ENCODE peak calls at places on chromosomes 2 and 18, in eight cellular contexts. M, E, K, W, A, I, Y and O are unnamed samples.

GRCh38 chr18:8519102-8519501 is 90.1 kb upstream of the RAB12 start:
- DNase-seq in M (no peak), I (no peak), E (no peak), A (no peak), Y (no peak), W (no peak), K (no peak), O (no peak)

GRCh38 chr2:47653909-47654789 is 128.8 kb upstream of the MSH6 start:
- DNase-seq in K (no peak), Y (no peak), I (no peak), M (peak; percentile 36), W (peak; percentile 62), E (no peak), A (no peak), O (no peak)

GRCh38 chr18:78925557-78926242 is 53.9 kb upstream of the SALL3 start:
- DNase-seq in W (no peak), K (no peak), M (no peak), E (no peak), Y (no peak), I (no peak), A (no peak), O (no peak)

GRCh38 chr18:24180048-24180447 is 41.2 kb downstream of the CABYR start:
- DNase-seq in M (no peak), Y (no peak), E (no peak), I (no peak), W (no peak), K (no peak), A (no peak), O (no peak)

GRCh38 chr18:58863539-58864145 is 1.0 kb upstream of the ZNF532 start:
- DNase-seq in W (peak; percentile 44), Y (peak; percentile 72), E (no peak), A (no peak), I (peak; percentile 13), M (peak; percentile 29), K (peak; percentile 52), O (peak; percentile 60)

GRCh38 chr2:96665083-96665569 is 22.6 kb downstream of the FER1L5 start:
- DNase-seq in E (peak; percentile 92), Y (peak; percentile 96), I (peak; percentile 77), K (peak; percentile 51), M (peak; percentile 35), A (no peak), W (peak; percentile 100), O (no peak)

GRCh38 chr2:144445196-144445595 is 74.7 kb downstream of the ZEB2 start:
- DNase-seq in I (no peak), E (no peak), Y (no peak), A (no peak), K (no peak), M (no peak), W (no peak), O (no peak)

GRCh38 chr18:9022397-9023170 is 79.9 kb upstream of the NDUFV2 start:
- DNase-seq in Y (no peak), K (no peak), A (no peak), W (peak; percentile 40), E (peak; percentile 45), M (no peak), I (no peak), O (no peak)

GRCh38 chr2:217611056-217611455 is 391.7 kb downstream of the TNS1 start:
- DNase-seq in Y (no peak), E (no peak), A (no peak), K (no peak), W (no peak), I (no peak), M (no peak), O (no peak)

GRCh38 chr2:197122821-197123220 is 187.8 kb downstream of the ANKRD44 start:
- DNase-seq in A (no peak), Y (no peak), I (no peak), M (no peak), K (no peak), E (no peak), W (no peak), O (no peak)

DNA sequence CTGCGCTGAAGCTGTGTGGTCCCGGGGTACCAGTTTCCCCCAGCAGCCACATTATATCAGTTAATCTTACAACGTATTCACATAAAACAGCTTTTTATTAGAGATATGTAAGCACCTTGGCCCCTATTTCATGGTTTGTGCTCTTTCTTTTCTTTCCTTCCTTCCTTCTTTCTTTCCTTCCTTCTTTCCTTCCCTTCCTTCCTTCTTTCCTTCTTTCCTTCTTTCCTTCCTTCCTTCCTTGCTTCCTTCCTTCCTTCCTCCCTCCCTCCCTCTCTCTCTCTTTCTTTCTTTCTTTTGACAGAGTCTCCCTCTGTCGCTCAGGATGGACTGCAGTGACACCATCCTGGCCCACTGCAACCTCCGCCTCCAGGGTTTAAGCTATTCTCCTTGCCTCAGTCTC is 3.7 kb upstream of the METAP1D start:
- DNase-seq in Y (no peak), E (no peak), I (no peak), W (no peak), A (no peak), M (no peak), K (no peak), O (no peak)
- H3K4me3 ChIP-seq in Y (peak overlapping the region; percentile 4), E (no peak overlapping the region), I (no peak overlapping the region), W (no peak overlapping the region), A (no peak overlapping the region), M (no peak overlapping the region), K (no peak overlapping the region), O (no peak overlapping the region)

DNA sequence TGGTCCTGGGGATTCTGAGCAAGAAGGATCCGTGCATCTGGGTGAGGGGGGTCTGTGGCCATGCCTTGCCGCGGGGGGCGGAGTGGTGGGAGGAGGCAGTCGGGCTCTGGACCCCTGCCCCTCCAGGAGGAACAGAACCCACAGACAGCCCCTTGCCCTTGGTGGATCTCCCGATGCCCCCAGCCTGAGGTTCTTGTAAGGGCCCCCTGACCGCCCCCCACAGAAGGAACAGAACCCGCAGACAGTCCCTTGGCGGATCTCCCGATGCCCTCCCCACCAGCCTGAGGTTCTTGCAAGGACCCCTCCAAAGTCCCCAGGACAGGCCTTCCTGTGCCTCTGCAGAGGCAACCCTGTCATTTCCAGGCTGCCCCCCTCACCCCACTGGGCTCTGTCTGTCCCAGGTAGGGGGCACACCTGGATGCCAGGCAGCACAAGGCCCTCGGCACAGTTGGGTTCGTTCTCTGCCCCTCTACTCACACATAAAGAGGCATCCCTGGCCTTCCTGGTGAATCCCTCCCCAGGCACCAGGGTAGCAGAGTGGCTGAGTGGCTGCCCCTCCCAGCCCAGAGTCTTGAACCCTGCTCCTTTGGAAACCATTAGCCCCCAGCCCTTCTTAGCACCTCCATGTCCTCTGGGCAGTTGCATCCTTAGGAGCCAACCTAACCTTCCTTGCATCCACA is 1.9 kb downstream of the GPC1 start:
- DNase-seq in W (no peak), A (no peak), Y (no peak), K (no peak), E (no peak), M (no peak), I (no peak), O (peak; percentile 13)
- H3K4me3 ChIP-seq in W (peak overlapping the region; percentile 63), A (peak overlapping the region; percentile 81), Y (peak overlapping the region; percentile 72), K (peak overlapping the region; percentile 69), E (peak overlapping the region; percentile 55), M (no peak overlapping the region), I (no peak overlapping the region), O (peak overlapping the region; percentile 87)

GRCh38 chr2:186695081-186695756 is 1.4 kb downstream of the FAM171B start:
- DNase-seq in A (no peak), Y (peak; percentile 73), M (no peak), K (no peak), W (peak; percentile 59), I (no peak), E (peak; percentile 54), O (no peak)
- H3K4me3 ChIP-seq in A (peak overlapping the region; percentile 84), Y (peak overlapping the region; percentile 86), M (no peak overlapping the region), K (peak overlapping the region; percentile 78), W (peak overlapping the region; percentile 77), I (no peak overlapping the region), E (peak overlapping the region; percentile 72), O (peak overlapping the region; percentile 85)

GRCh38 chr2:191151315-191151698 is 513 bp upstream of the STAT4 start:
- DNase-seq in E (no peak), W (no peak), Y (no peak), K (no peak), M (no peak), A (no peak), I (no peak), O (no peak)
- H3K4me3 ChIP-seq in E (no peak overlapping the region), W (no peak overlapping the region), Y (no peak overlapping the region), K (peak overlapping the region; percentile 55), M (no peak overlapping the region), A (peak overlapping the region; percentile 61), I (no peak overlapping the region), O (peak overlapping the region; percentile 68)

GRCh38 chr2:207765541-207765940 is 4.2 kb downstream of the FZD5 start:
- DNase-seq in A (peak; percentile 87), I (no peak), E (no peak), M (peak; percentile 55), K (no peak), W (no peak), Y (no peak), O (no peak)
- H3K4me3 ChIP-seq in A (no peak overlapping the region), I (no peak overlapping the region), E (no peak overlapping the region), M (no peak overlapping the region), K (no peak overlapping the region), W (no peak overlapping the region), Y (no peak overlapping the region), O (no peak overlapping the region)